ENCODE peak calls at places on chromosomes 7 and 10, in six cellular contexts. U is H9, E is mesenchymal stem cell, X is neuronal stem cell, D is IMR-90, M is H1. T is an unnamed sample.

GRCh38 chr10:76086571-76087260 is 655.3 kb downstream of the LRMDA start:
- DNase-seq in U (peak; percentile 68), E (peak; percentile 92), X (no peak), M (no peak), D (peak; percentile 50), T (peak; percentile 74)

GRCh38 chr7:42237162-42237821 is at the start of gene GLI3:
- DNase-seq in U (peak; percentile 88), X (peak; percentile 94), M (no peak), E (peak; percentile 96), D (peak; percentile 93), T (peak; percentile 96)

GRCh38 chr7:69631131-69631530 is 32.9 kb downstream of the AUTS2 start:
- DNase-seq in E (no peak), X (no peak), M (no peak), U (no peak), D (no peak), T (no peak)

GRCh38 chr7:122518488-122518887 is 180.4 kb downstream of the RNF133 start:
- DNase-seq in X (no peak), E (no peak), M (no peak), D (no peak), U (no peak), T (peak; percentile 46)

GRCh38 chr7:114183311-114184105 is 231.1 kb upstream of the FOXP2 start:
- DNase-seq in D (no peak), E (no peak), X (no peak), M (no peak), U (no peak), T (no peak)

GRCh38 chr10:101967119-101967518 is 88.9 kb downstream of the ARMH3 start:
- DNase-seq in U (no peak), D (no peak), X (no peak), E (no peak), M (no peak), T (no peak)

GRCh38 chr7:142964502-142965246 is 2.5 kb upstream of the KEL start:
- DNase-seq in U (no peak), D (no peak), E (no peak), X (no peak), M (no peak), T (peak; percentile 58)

GRCh38 chr7:108327353-108327752 is 128.9 kb downstream of the NRCAM start:
- DNase-seq in D (no peak), E (no peak), X (no peak), U (no peak), M (no peak), T (no peak)

GRCh38 chr7:116499168-116500070 is at the start of gene CAV2:
- DNase-seq in D (peak; percentile 48), U (peak; percentile 72), X (peak; percentile 41), E (peak; percentile 67), M (no peak), T (peak; percentile 80)

GRCh38 chr7:141699860-141700259 is 2.1 kb downstream of the DENND11 start:
- DNase-seq in M (no peak), U (no peak), D (no peak), X (no peak), E (no peak), T (no peak)
- H3K4me1 ChIP-seq in M (peaks cover 11% of the 10 kb centered on the region), U (peaks cover 4% of the 10 kb centered on the region), D (peaks cover 1% of the 10 kb centered on the region), X (peaks cover 11% of the 10 kb centered on the region), E (peaks cover 12% of the 10 kb centered on the region), T (peaks cover 8% of the 10 kb centered on the region)

GRCh38 chr10:11329055-11329673 is 282.3 kb downstream of the USP6NL start:
- DNase-seq in U (no peak), M (no peak), D (no peak), E (no peak), X (no peak), T (no peak)
- H4K8ac ChIP-seq in U (no peak overlapping the region), M (no peak overlapping the region), D (no peak overlapping the region), E (no peak overlapping the region), X (no peak overlapping the region), T (no peak overlapping the region)

DNA sequence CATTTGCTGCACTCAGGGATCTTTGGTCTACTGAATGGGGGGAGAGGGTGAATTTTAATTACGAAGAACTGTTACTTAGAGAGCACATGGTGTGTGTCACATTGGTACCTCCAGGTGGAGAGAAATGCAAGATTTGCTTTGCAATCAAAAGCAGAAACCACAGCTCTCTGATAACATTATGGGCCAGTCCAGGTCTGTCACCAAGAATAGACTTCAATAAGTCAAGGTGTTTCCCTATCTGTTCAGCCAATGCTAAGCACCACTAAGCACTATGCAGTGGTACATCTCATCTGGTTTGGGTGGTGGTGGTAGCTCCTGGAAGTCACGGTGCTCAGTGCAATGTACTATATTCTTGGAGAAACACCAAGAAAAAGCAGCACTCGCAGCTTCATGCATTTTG is 119.6 kb upstream of the AFAP1L2 start:
- DNase-seq in D (no peak), X (no peak), M (no peak), U (no peak), E (no peak), T (no peak)
- H3K4me1 ChIP-seq in D (peaks cover 11% of the 10 kb centered on the region), X (peaks cover 26% of the 10 kb centered on the region), M (peaks cover 7% of the 10 kb centered on the region), U (peaks cover 11% of the 10 kb centered on the region), E (peaks cover 14% of the 10 kb centered on the region), T (peaks cover 13% of the 10 kb centered on the region)

GRCh38 chr7:29146888-29147609 is 712 bp upstream of the CPVL start:
- DNase-seq in D (no peak), X (no peak), U (peak; percentile 34), M (no peak), E (peak; percentile 16), T (peak; percentile 39)

GRCh38 chr7:29146082-29146706 is at the start of gene CPVL:
- DNase-seq in E (peak; percentile 4), X (peak; percentile 38), M (peak; percentile 62), D (no peak), U (peak; percentile 78), T (peak; percentile 91)

GRCh38 chr7:29147821-29148220 is 1.5 kb upstream of the CPVL start:
- DNase-seq in E (no peak), X (no peak), M (no peak), D (no peak), U (no peak), T (no peak)

GRCh38 chr7:29143698-29144203 is 2.6 kb downstream of the CPVL start:
- DNase-seq in U (no peak), D (no peak), X (no peak), M (no peak), E (no peak), T (no peak)

DNA sequence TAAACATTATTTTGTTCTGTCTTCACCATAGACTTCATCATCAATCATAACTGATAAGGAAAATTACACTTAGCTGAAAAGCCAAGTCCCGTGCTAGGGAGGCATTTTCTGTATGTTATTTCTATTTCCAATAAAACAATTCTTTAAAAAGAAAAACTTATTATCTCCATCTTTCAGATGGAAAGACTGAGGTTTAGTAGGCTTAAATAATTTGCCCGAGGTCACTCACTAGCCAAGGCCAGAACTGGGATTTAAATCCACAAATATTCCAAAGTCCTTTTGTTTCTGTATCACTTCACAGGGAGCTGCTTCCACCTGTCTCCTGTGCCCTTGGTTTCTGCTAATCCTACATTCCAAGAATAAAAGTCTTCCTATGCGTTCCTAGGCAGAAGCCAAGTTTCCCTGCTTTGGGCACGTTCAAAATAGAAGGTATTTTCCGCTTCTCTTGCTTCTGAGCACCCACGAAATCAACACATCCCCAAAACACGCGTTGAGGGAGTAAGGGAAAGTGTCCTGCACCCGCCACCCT is 720 bp downstream of the CPVL start:
- DNase-seq in X (no peak), M (no peak), U (no peak), D (no peak), E (no peak), T (no peak)
- H4K8ac ChIP-seq in X (no peak overlapping the region), M (no peak overlapping the region), U (no peak overlapping the region), D (no peak overlapping the region), E (no peak overlapping the region), T (no peak overlapping the region)

GRCh38 chr7:137925754-137926153 is 76.1 kb downstream of the CREB3L2 start:
- DNase-seq in D (no peak), E (no peak), X (no peak), M (no peak), U (no peak), T (no peak)
- H3K4me1 ChIP-seq in D (peaks cover 15% of the 10 kb centered on the region), E (peaks cover 15% of the 10 kb centered on the region), X (no peaks in the 10 kb centered on the region), M (peaks cover under 1% of the 10 kb centered on the region), U (peaks cover 2% of the 10 kb centered on the region), T (peaks cover 3% of the 10 kb centered on the region)

DNA sequence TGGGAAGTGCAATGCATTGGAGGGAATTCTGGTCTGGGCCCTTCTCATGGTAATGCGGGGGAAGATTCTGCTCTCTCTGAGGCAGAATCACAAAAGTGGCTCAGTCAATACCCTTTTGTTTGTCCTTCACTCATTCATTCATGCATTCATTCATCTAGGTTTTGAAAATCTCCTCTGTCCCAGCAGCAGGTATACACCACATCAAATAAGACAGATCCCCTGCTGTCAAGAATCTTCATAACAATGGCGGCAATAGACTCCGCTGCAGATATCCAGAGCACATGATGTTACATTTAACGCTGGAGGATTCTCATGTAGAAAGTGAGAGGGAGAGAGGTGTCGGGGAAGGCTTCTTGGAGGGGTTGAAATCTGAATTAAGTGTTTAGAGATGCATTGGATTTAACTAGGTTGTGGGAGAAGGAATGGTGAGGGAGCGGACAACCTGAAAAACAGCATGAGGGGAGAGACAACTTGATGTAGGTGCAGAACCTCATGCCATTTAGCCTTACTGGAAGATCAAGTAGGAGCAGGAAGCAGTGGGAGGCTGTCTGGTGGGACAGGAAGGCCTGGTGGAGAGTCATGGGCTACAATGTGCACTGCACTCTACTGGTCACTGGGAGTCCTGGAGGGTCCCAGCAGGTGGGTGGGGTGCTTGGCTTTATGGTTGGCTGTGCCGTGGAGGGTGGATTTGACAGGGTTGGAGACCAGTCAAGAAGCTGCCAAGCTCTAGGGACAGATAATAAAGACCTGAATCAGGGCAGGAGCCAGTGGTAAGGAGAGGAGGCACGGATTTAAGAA is 5.2 kb upstream of the FAM180A start:
- DNase-seq in U (peak; percentile 75), D (no peak), M (peak; percentile 53), X (no peak), E (no peak), T (no peak)
- H4K8ac ChIP-seq in U (no peak overlapping the region), D (no peak overlapping the region), M (no peak overlapping the region), X (no peak overlapping the region), E (no peak overlapping the region), T (no peak overlapping the region)

DNA sequence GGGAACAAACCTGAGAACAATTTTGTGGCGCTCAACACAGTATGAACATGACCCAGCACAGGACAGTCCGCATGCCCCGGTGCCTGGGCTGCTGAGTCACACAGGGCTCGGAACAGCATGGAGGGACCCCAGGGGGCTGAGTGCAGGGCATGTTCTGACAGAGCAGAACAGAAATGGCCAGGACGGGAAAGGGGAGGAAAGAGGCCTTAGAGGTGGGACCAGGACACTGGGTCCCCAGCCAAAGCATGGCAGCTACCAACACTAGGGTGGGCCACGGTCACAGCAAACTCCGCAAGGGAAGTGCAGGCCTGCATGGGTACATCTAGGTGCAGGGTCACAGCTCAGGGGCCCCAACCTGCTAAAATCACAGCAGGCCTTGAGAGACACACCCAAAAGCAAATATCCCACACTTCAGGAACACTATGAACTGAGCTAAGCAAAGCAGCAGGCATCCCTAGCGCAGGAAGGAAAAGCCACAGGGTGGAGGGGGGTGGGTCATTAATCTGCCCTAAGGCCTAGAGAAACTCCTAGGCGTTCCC is 5.6 kb downstream of the IMPDH1 start:
- DNase-seq in X (no peak), U (no peak), D (no peak), E (no peak), M (no peak), T (no peak)
- H3K4me1 ChIP-seq in X (peaks cover 26% of the 10 kb centered on the region), U (peaks cover 4% of the 10 kb centered on the region), D (peaks cover 19% of the 10 kb centered on the region), E (peaks cover 24% of the 10 kb centered on the region), M (peaks cover 27% of the 10 kb centered on the region), T (peaks cover 6% of the 10 kb centered on the region)

T was measured in mesendoderm.